ENCODE peak calls at places on chromosomes 4 and X, in seven cellular contexts. One of them, this sample, is unnamed.

GRCh38 chrX:94178145-94178790 is 504.3 kb downstream of the FAM133A start:
- DNase-seq in dorsolateral prefrontal cortex: no peak
- DNase-seq in kidney: no peak
- DNase-seq in natural killer cell: no peak
- DNase-seq in HFF-Myc: no peak
- DNase-seq in NB4: peak
- DNase-seq in GM12864: no peak
- DNase-seq in this sample: no peak

GRCh38 chr4:83361416-83362196 is 27.0 kb upstream of the HPSE start:
- DNase-seq in HFF-Myc: no peak
- DNase-seq in kidney: no peak
- DNase-seq in NB4: no peak
- DNase-seq in natural killer cell: no peak
- DNase-seq in GM12864: no peak
- DNase-seq in dorsolateral prefrontal cortex: no peak
- DNase-seq in this sample: no peak

GRCh38 chrX:45668686-45669443 is 468.2 kb upstream of the DIPK2B start:
- DNase-seq in NB4: no peak
- DNase-seq in GM12864: no peak
- DNase-seq in HFF-Myc: peak
- DNase-seq in kidney: no peak
- DNase-seq in dorsolateral prefrontal cortex: no peak
- DNase-seq in natural killer cell: no peak
- DNase-seq in this sample: no peak

GRCh38 chr4:48341776-48342558 is 638 bp downstream of the SLAIN2 start:
- DNase-seq in HFF-Myc: no peak
- DNase-seq in GM12864: no peak
- DNase-seq in NB4: peak
- DNase-seq in natural killer cell: peak
- DNase-seq in kidney: peak
- DNase-seq in dorsolateral prefrontal cortex: peak
- DNase-seq in this sample: no peak

GRCh38 chr4:93829531-93830089 is 1.1 kb downstream of the ATOH1 start:
- DNase-seq in GM12864: no peak
- DNase-seq in kidney: no peak
- DNase-seq in HFF-Myc: no peak
- DNase-seq in NB4: no peak
- DNase-seq in dorsolateral prefrontal cortex: no peak
- DNase-seq in natural killer cell: no peak
- DNase-seq in this sample: no peak

GRCh38 chr4:60865238-60865637 is 334.9 kb upstream of the ADGRL3 start:
- DNase-seq in HFF-Myc: no peak
- DNase-seq in dorsolateral prefrontal cortex: no peak
- DNase-seq in kidney: no peak
- DNase-seq in GM12864: no peak
- DNase-seq in natural killer cell: no peak
- DNase-seq in NB4: peak
- DNase-seq in this sample: no peak

GRCh38 chr4:126414741-126415140 is 1100.0 kb downstream of the FAT4 start:
- DNase-seq in HFF-Myc: no peak
- DNase-seq in NB4: no peak
- DNase-seq in natural killer cell: no peak
- DNase-seq in GM12864: no peak
- DNase-seq in dorsolateral prefrontal cortex: no peak
- DNase-seq in kidney: no peak
- DNase-seq in this sample: no peak

GRCh38 chr4:177596035-177596434 is 153.8 kb upstream of the AGA start:
- DNase-seq in NB4: peak
- DNase-seq in kidney: no peak
- DNase-seq in natural killer cell: no peak
- DNase-seq in HFF-Myc: peak
- DNase-seq in dorsolateral prefrontal cortex: peak
- DNase-seq in GM12864: no peak
- DNase-seq in this sample: no peak

GRCh38 chr4:139873111-139873866 is 207.7 kb downstream of the MGST2 start:
- DNase-seq in HFF-Myc: no peak
- DNase-seq in dorsolateral prefrontal cortex: no peak
- DNase-seq in NB4: peak
- DNase-seq in kidney: no peak
- DNase-seq in GM12864: no peak
- DNase-seq in natural killer cell: no peak
- DNase-seq in this sample: no peak

GRCh38 chrX:12329476-12329875 is 191.2 kb downstream of the FRMPD4 start:
- DNase-seq in kidney: no peak
- DNase-seq in HFF-Myc: no peak
- DNase-seq in NB4: no peak
- DNase-seq in dorsolateral prefrontal cortex: no peak
- DNase-seq in natural killer cell: no peak
- DNase-seq in GM12864: no peak
- DNase-seq in this sample: no peak

GRCh38 chr4:114921790-114922581 is 191.4 kb downstream of the NDST4 start:
- DNase-seq in kidney: peak
- DNase-seq in HFF-Myc: no peak
- DNase-seq in NB4: no peak
- DNase-seq in dorsolateral prefrontal cortex: no peak
- DNase-seq in natural killer cell: no peak
- DNase-seq in GM12864: no peak
- DNase-seq in this sample: no peak

GRCh38 chrX:37491686-37492085 is 79.8 kb upstream of the LANCL3 start:
- DNase-seq in kidney: no peak
- DNase-seq in NB4: no peak
- DNase-seq in dorsolateral prefrontal cortex: no peak
- DNase-seq in natural killer cell: no peak
- DNase-seq in GM12864: no peak
- DNase-seq in HFF-Myc: no peak
- DNase-seq in this sample: no peak

GRCh38 chrX:37487271-37487670 is 84.2 kb upstream of the LANCL3 start:
- DNase-seq in NB4: no peak
- DNase-seq in natural killer cell: no peak
- DNase-seq in kidney: no peak
- DNase-seq in GM12864: no peak
- DNase-seq in dorsolateral prefrontal cortex: no peak
- DNase-seq in HFF-Myc: no peak
- DNase-seq in this sample: no peak

GRCh38 chrX:37485429-37485828 is 86.0 kb upstream of the LANCL3 start:
- DNase-seq in natural killer cell: no peak
- DNase-seq in HFF-Myc: no peak
- DNase-seq in NB4: no peak
- DNase-seq in dorsolateral prefrontal cortex: no peak
- DNase-seq in GM12864: no peak
- DNase-seq in kidney: no peak
- DNase-seq in this sample: no peak

GRCh38 chrX:37488323-37488722 is 83.1 kb upstream of the LANCL3 start:
- DNase-seq in dorsolateral prefrontal cortex: no peak
- DNase-seq in natural killer cell: no peak
- DNase-seq in kidney: no peak
- DNase-seq in NB4: no peak
- DNase-seq in HFF-Myc: no peak
- DNase-seq in GM12864: no peak
- DNase-seq in this sample: no peak
- TF ChIP-seq CTCF in dorsolateral prefrontal cortex: no peak
- TF ChIP-seq CTCF in natural killer cell: no peak
- TF ChIP-seq CTCF in kidney: no peak
- TF ChIP-seq CTCF in NB4: no peak
- TF ChIP-seq CTCF in HFF-Myc: no peak
- TF ChIP-seq CTCF in GM12864: no peak
- TF ChIP-seq CTCF in this sample: no peak

GRCh38 chr4:38055566-38055965 is 95.4 kb downstream of the PTTG2 start:
- DNase-seq in kidney: no peak
- DNase-seq in natural killer cell: no peak
- DNase-seq in GM12864: no peak
- DNase-seq in HFF-Myc: no peak
- DNase-seq in dorsolateral prefrontal cortex: no peak
- DNase-seq in NB4: no peak
- DNase-seq in this sample: no peak
- TF ChIP-seq CTCF in kidney: no peak
- TF ChIP-seq CTCF in natural killer cell: no peak
- TF ChIP-seq CTCF in GM12864: no peak
- TF ChIP-seq CTCF in HFF-Myc: no peak
- TF ChIP-seq CTCF in dorsolateral prefrontal cortex: no peak
- TF ChIP-seq CTCF in NB4: no peak
- TF ChIP-seq CTCF in this sample: no peak

GRCh38 chrX:92260102-92260501 is 480.9 kb downstream of the PCDH11X start:
- DNase-seq in kidney: no peak
- DNase-seq in dorsolateral prefrontal cortex: no peak
- DNase-seq in NB4: no peak
- DNase-seq in GM12864: no peak
- DNase-seq in HFF-Myc: no peak
- DNase-seq in natural killer cell: no peak
- DNase-seq in this sample: no peak
- TF ChIP-seq CTCF in kidney: no peak
- TF ChIP-seq CTCF in dorsolateral prefrontal cortex: no peak
- TF ChIP-seq CTCF in NB4: no peak
- TF ChIP-seq CTCF in GM12864: no peak
- TF ChIP-seq CTCF in HFF-Myc: no peak
- TF ChIP-seq CTCF in natural killer cell: no peak
- TF ChIP-seq CTCF in this sample: no peak

DNA sequence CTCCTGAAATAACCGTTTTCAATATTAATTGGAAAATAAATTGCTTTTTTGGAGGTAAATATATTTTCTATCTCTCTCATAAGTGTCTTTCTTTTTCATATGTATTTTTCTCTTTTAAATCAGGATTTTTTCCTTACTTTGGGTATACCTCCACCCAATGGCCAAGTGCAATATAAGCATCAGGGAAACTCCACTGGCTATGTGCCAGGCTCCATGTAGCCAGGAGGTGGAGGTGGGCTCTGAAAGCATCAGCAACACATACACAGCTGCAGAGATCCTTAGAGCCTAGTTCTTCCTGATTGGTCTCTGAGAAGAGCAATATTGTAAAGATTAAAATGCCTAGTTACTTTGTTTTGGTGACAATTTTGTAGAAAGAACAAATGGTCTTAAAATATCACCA is 3.4 kb downstream of the GABRA2 start:
- DNase-seq in dorsolateral prefrontal cortex: peak
- DNase-seq in HFF-Myc: no peak
- DNase-seq in kidney: no peak
- DNase-seq in GM12864: no peak
- DNase-seq in NB4: no peak
- DNase-seq in natural killer cell: no peak
- DNase-seq in this sample: no peak
- TF ChIP-seq CTCF in dorsolateral prefrontal cortex: peak
- TF ChIP-seq CTCF in HFF-Myc: no peak
- TF ChIP-seq CTCF in kidney: no peak
- TF ChIP-seq CTCF in GM12864: no peak
- TF ChIP-seq CTCF in NB4: no peak
- TF ChIP-seq CTCF in natural killer cell: no peak
- TF ChIP-seq CTCF in this sample: no peak

GRCh38 chr4:105434940-105435339 is 38.9 kb downstream of the PPA2 start:
- DNase-seq in dorsolateral prefrontal cortex: no peak
- DNase-seq in NB4: no peak
- DNase-seq in GM12864: no peak
- DNase-seq in HFF-Myc: no peak
- DNase-seq in natural killer cell: no peak
- DNase-seq in kidney: no peak
- DNase-seq in this sample: no peak

GRCh38 chr4:105436414-105436813 is 37.4 kb downstream of the PPA2 start:
- DNase-seq in dorsolateral prefrontal cortex: no peak
- DNase-seq in natural killer cell: no peak
- DNase-seq in kidney: no peak
- DNase-seq in NB4: no peak
- DNase-seq in GM12864: no peak
- DNase-seq in HFF-Myc: no peak
- DNase-seq in this sample: no peak

GRCh38 chr4:105440890-105441289 is 33.0 kb downstream of the PPA2 start:
- DNase-seq in natural killer cell: no peak
- DNase-seq in NB4: no peak
- DNase-seq in dorsolateral prefrontal cortex: no peak
- DNase-seq in kidney: no peak
- DNase-seq in GM12864: no peak
- DNase-seq in HFF-Myc: no peak
- DNase-seq in this sample: no peak
- TF ChIP-seq CTCF in natural killer cell: no peak
- TF ChIP-seq CTCF in NB4: no peak
- TF ChIP-seq CTCF in dorsolateral prefrontal cortex: no peak
- TF ChIP-seq CTCF in kidney: no peak
- TF ChIP-seq CTCF in GM12864: no peak
- TF ChIP-seq CTCF in HFF-Myc: no peak
- TF ChIP-seq CTCF in this sample: no peak

DNA sequence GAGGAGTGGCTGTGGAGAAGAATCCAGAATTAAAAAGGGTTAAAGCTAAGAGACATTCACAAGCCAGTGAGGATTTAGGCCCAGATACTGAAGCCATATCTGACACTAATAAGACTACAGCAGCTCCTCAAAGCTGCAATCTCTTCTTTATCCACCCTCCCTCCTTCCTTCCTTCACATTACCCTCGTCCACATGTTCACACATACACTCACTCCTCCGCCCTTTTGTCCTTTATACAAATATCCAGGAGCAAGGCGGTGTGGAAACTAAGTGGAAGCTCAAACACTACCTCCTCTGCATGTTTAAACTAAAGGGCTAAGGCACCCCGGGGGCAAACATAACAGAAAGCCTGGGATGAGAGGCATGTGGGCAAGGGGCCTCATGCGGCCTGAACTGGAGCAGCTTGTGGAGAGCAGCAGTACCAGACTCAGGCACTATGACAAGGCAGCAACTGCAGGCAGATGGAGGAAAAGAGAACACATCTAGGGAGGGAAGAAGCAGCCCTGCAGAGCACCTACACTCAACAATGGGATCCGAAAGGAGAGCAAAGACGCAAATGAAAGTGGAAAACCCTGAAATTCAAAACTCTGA is 9.4 kb downstream of the MAB21L2 start:
- DNase-seq in NB4: no peak
- DNase-seq in natural killer cell: no peak
- DNase-seq in dorsolateral prefrontal cortex: no peak
- DNase-seq in GM12864: no peak
- DNase-seq in kidney: no peak
- DNase-seq in HFF-Myc: no peak
- DNase-seq in this sample: no peak
- TF ChIP-seq CTCF in NB4: no peak
- TF ChIP-seq CTCF in natural killer cell: no peak
- TF ChIP-seq CTCF in dorsolateral prefrontal cortex: no peak
- TF ChIP-seq CTCF in GM12864: no peak
- TF ChIP-seq CTCF in kidney: no peak
- TF ChIP-seq CTCF in HFF-Myc: no peak
- TF ChIP-seq CTCF in this sample: no peak

GRCh38 chr4:76665721-76666120 is 230.7 kb downstream of the SHROOM3 start:
- DNase-seq in dorsolateral prefrontal cortex: no peak
- DNase-seq in GM12864: no peak
- DNase-seq in natural killer cell: no peak
- DNase-seq in HFF-Myc: no peak
- DNase-seq in NB4: no peak
- DNase-seq in kidney: no peak
- DNase-seq in this sample: no peak
- TF ChIP-seq CTCF in dorsolateral prefrontal cortex: no peak
- TF ChIP-seq CTCF in GM12864: no peak
- TF ChIP-seq CTCF in natural killer cell: no peak
- TF ChIP-seq CTCF in HFF-Myc: no peak
- TF ChIP-seq CTCF in NB4: no peak
- TF ChIP-seq CTCF in kidney: no peak
- TF ChIP-seq CTCF in this sample: no peak